ENCODE peak calls at places on chromosomes 5 and 9, in five cellular contexts. J is C1 segment of cervical spinal cord; H is cardiac fibroblast; T is neural progenitor cell; V is activated CD4-positive, alpha-beta T cell treated with anti-CD3 and anti-CD28 coated beads for 36 hours. C is an unnamed sample.

GRCh38 chr5:134758504-134759341 is at the start of gene DDX46:
- DNase-seq in H (peak), J (peak), T (peak), V (peak), C (peak)

GRCh38 chr5:179319741-179320281 is 25.4 kb downstream of the ADAMTS2 start:
- DNase-seq in H (peak), T (no peak), J (no peak), V (no peak), C (peak)

GRCh38 chr5:67693956-67694564 is 497.5 kb upstream of the CD180 start:
- DNase-seq in J (no peak), H (peak), T (no peak), V (no peak), C (peak)

GRCh38 chr9:121053544-121053943 is 3.5 kb upstream of the C5 start:
- DNase-seq in H (no peak), V (no peak), T (no peak), J (no peak), C (no peak)

GRCh38 chr9:108869092-108869725 is 7.1 kb downstream of the ACTL7A start:
- DNase-seq in T (no peak), H (peak), V (no peak), J (no peak), C (peak)

GRCh38 chr5:168613996-168614395 is 34.8 kb upstream of the PANK3 start:
- DNase-seq in V (no peak), T (no peak), J (no peak), H (no peak), C (no peak)

GRCh38 chr5:102380174-102380573 is 84.1 kb upstream of the SLCO4C1 start:
- DNase-seq in J (no peak), V (no peak), T (no peak), H (no peak), C (no peak)

GRCh38 chr5:103674739-103675138 is 112.2 kb upstream of the NUDT12 start:
- DNase-seq in T (no peak), J (no peak), H (peak), V (no peak), C (peak)

GRCh38 chr9:133238851-133239532 is 29.9 kb upstream of the OBP2B start:
- DNase-seq in T (peak), H (peak), V (peak), J (no peak), C (peak)

GRCh38 chr5:956178-956761 is 52.3 kb upstream of the NKD2 start:
- DNase-seq in V (no peak), J (no peak), H (no peak), T (no peak), C (no peak)

GRCh38 chr5:123217183-123217582 is 128.1 kb downstream of the PRDM6 start:
- DNase-seq in T (no peak), H (no peak), V (no peak), J (no peak), C (peak)

GRCh38 chr5:116305899-116306298 is 221.1 kb downstream of the COMMD10 start:
- DNase-seq in J (no peak), H (no peak), T (no peak), V (no peak), C (no peak)

GRCh38 chr9:88658311-88658822 is 123.4 kb downstream of the NXNL2 start:
- DNase-seq in T (no peak), J (no peak), H (peak), V (no peak), C (peak)

GRCh38 chr5:168215646-168216045 is 75.8 kb upstream of the WWC1 start:
- DNase-seq in J (no peak), T (peak), H (no peak), V (no peak), C (no peak)

GRCh38 chr9:110828148-110828730 is 159.6 kb downstream of the MUSK start:
- DNase-seq in T (peak), J (no peak), H (peak), V (no peak), C (peak)

GRCh38 chr9:109487247-109487646 is 10.9 kb downstream of the PTPN3 start:
- DNase-seq in V (no peak), H (no peak), J (no peak), T (no peak), C (peak)

GRCh38 chr9:84667571-84668203 is 1.8 kb upstream of the NTRK2 start:
- DNase-seq in J (no peak), V (peak), H (peak), T (peak), C (peak)

GRCh38 chr5:27241564-27242257 is 203.3 kb upstream of the CDH9 start:
- DNase-seq in V (no peak), T (no peak), J (no peak), H (peak), C (peak)

GRCh38 chr9:133944746-133945135 is 47.4 kb downstream of the VAV2 start:
- DNase-seq in V (no peak), T (no peak), H (peak), J (no peak), C (peak)

GRCh38 chr9:99171225-99172128 is 50.3 kb downstream of the ALG2 start:
- DNase-seq in T (peak), V (no peak), H (no peak), J (no peak), C (no peak)

GRCh38 chr5:90598300-90598699 is 39.7 kb downstream of the ADGRV1 start:
- DNase-seq in T (peak), J (no peak), V (no peak), H (no peak), C (no peak)

GRCh38 chr5:128645582-128645981 is 107.5 kb upstream of the FBN2 start:
- DNase-seq in J (no peak), V (no peak), T (no peak), H (peak), C (no peak)

GRCh38 chr5:43192558-43193170 is 639 bp downstream of the NIM1K start:
- DNase-seq in H (peak), J (peak), T (peak), V (peak), C (peak)

GRCh38 chr5:90173299-90174030 is 236.1 kb downstream of the CETN3 start:
- DNase-seq in V (no peak), H (no peak), J (no peak), T (no peak), C (peak)

GRCh38 chr9:126763130-126763764 is 41.6 kb upstream of the ZBTB43 start:
- DNase-seq in V (peak), H (no peak), T (no peak), J (no peak), C (no peak)

GRCh38 chr9:88355166-88355565 is 33.1 kb upstream of the SPIN1 start:
- DNase-seq in V (peak), H (no peak), J (no peak), T (no peak), C (peak)

GRCh38 chr5:68953885-68954617 is 139.8 kb upstream of the SLC30A5 start:
- DNase-seq in H (peak), T (no peak), V (no peak), J (no peak), C (no peak)

GRCh38 chr5:121793791-121794190 is 57.9 kb upstream of the FTMT start:
- DNase-seq in T (no peak), H (no peak), J (no peak), V (no peak), C (no peak)

GRCh38 chr5:137370511-137371071 is 128.5 kb downstream of the SPOCK1 start:
- DNase-seq in J (no peak), V (no peak), T (no peak), H (no peak), C (peak)

C was measured in fibroblast of lung.